ENCODE peak calls at places on chromosomes 1 and 21, in five cellular contexts. Z, X, G, B and W are unnamed samples.

GRCh38 chr1:174224641-174225040 is 65.3 kb downstream of the RABGAP1L start:
- DNase-seq in Z (no peak), X (no peak), G (no peak), B (no peak), W (no peak)

GRCh38 chr1:85464497-85465098 is 361 bp downstream of the DDAH1 start:
- DNase-seq in Z (peak; percentile 52), X (no peak), G (peak; percentile 57), B (peak; percentile 80), W (peak; percentile 41)

GRCh38 chr1:28506907-28507246 is 1.0 kb downstream of the RCC1 start:
- DNase-seq in Z (no peak), X (no peak), G (no peak), B (no peak), W (no peak)

GRCh38 chr1:32801096-32801713 is 16.0 kb downstream of the YARS1 start:
- DNase-seq in Z (peak; percentile 88), X (no peak), G (no peak), B (no peak), W (peak; percentile 70)

GRCh38 chr1:61687901-61688300 is 37.0 kb downstream of the TM2D1 start:
- DNase-seq in Z (peak; percentile 47), X (no peak), G (no peak), B (no peak), W (peak; percentile 78)

GRCh38 chr1:25774921-25775774 is 24.8 kb upstream of the SELENON start:
- DNase-seq in Z (no peak), X (no peak), G (no peak), B (no peak), W (no peak)

GRCh38 chr1:152169356-152170025 is 10.5 kb upstream of the RPTN start:
- DNase-seq in Z (no peak), X (no peak), G (no peak), B (no peak), W (no peak)

GRCh38 chr1:165826565-165826964 is 849 bp upstream of the UCK2 start:
- DNase-seq in Z (no peak), X (no peak), G (no peak), B (no peak), W (no peak)

GRCh38 chr21:16420086-16420724 is 690.4 kb downstream of the USP25 start:
- DNase-seq in Z (peak; percentile 62), X (no peak), G (peak; percentile 42), B (peak; percentile 62), W (peak; percentile 78)

GRCh38 chr1:51729156-51729823 is 112.4 kb downstream of the OSBPL9 start:
- DNase-seq in Z (peak; percentile 95), X (peak; percentile 61), G (peak; percentile 97), B (peak; percentile 99), W (peak; percentile 96)

GRCh38 chr1:93615201-93616150 is 66.2 kb downstream of the BCAR3 start:
- DNase-seq in Z (peak; percentile 78), X (peak; percentile 53), G (no peak), B (no peak), W (peak; percentile 78)

GRCh38 chr1:116755681-116756080 is 1.5 kb downstream of the CD2 start:
- DNase-seq in Z (no peak), X (no peak), G (no peak), B (no peak), W (no peak)

GRCh38 chr1:175218786-175219447 is 26.3 kb upstream of the KIAA0040 start:
- DNase-seq in Z (peak; percentile 64), X (no peak), G (no peak), B (no peak), W (peak; percentile 73)

GRCh38 chr1:16073490-16074104 is at the start of gene FAM131C:
- DNase-seq in Z (no peak), X (no peak), G (peak; percentile 57), B (peak; percentile 55), W (peak; percentile 37)

GRCh38 chr1:103561612-103562395 is 9.6 kb upstream of the AMY2B start:
- DNase-seq in Z (no peak), X (no peak), G (no peak), B (no peak), W (no peak)

GRCh38 chr1:188499690-188500089 is 1670.9 kb downstream of the PLA2G4A start:
- DNase-seq in Z (no peak), X (no peak), G (no peak), B (no peak), W (peak; percentile 11)

GRCh38 chr1:102178483-102178882 is 181.8 kb upstream of the OLFM3 start:
- DNase-seq in Z (no peak), X (no peak), G (no peak), B (no peak), W (no peak)

GRCh38 chr1:102172200-102172599 is 175.5 kb upstream of the OLFM3 start:
- DNase-seq in Z (no peak), X (no peak), G (no peak), B (no peak), W (no peak)

GRCh38 chr1:102174259-102174863 is 177.6 kb upstream of the OLFM3 start:
- DNase-seq in Z (peak; percentile 13), X (no peak), G (no peak), B (peak; percentile 7), W (peak; percentile 33)
- TF ChIP-seq CTCF in Z (peak; percentile 62), X (peak; percentile 31), G (no peak), B (no peak), W (peak; percentile 55)

DNA sequence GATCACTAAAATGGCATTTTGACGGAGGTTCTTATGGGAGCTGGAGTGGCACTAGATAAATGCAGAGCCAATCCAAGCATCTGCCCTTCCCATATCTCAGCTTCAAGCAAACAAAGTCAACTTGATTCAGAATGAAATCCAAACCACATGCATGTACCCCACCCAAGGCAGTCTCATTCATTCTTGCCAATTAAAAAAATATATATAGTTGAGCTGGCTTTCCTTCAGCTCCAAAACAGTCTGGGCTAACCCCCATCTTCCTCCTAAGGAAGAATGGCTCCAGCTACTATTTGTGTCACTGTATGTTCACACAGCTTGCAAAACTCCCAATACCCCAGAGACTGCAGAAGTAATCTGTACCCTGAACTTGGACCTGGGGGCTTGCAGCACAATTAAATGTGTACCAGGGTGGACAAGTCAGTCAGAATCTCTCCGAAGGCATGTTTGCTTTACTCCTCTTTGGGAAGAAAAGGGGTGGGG is 35.5 kb downstream of the GPR3 start:
- DNase-seq in Z (no peak), X (no peak), G (no peak), B (no peak), W (no peak)
- H3K4me3 ChIP-seq in Z (no peak overlapping the region), X (no peak overlapping the region), G (no peak overlapping the region), B (no peak overlapping the region), W (no peak overlapping the region)

DNA sequence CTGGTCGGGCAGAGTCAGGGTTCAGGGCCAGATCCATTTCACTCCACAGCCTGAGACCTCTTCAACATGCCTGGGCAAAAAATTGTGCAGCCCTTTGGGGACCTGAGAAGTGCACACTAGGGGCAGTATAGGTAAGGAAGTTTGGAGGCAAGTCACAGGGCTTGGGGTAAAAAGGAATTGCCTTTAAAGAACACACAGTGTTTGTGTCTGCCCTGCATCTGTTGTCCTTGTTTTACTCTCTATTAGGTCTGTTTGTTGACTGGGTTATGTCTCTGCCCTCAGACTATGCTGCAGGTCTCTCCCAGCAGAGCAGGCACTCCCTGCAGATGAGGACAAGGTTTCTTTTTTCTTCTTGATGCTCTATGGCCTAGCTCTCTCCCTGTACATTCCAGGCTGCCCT is 22.0 kb downstream of the LDLRAD2 start:
- DNase-seq in Z (no peak), X (no peak), G (no peak), B (no peak), W (peak; percentile 14)
- TF ChIP-seq CTCF in Z (no peak), X (no peak), G (no peak), B (no peak), W (no peak)

DNA sequence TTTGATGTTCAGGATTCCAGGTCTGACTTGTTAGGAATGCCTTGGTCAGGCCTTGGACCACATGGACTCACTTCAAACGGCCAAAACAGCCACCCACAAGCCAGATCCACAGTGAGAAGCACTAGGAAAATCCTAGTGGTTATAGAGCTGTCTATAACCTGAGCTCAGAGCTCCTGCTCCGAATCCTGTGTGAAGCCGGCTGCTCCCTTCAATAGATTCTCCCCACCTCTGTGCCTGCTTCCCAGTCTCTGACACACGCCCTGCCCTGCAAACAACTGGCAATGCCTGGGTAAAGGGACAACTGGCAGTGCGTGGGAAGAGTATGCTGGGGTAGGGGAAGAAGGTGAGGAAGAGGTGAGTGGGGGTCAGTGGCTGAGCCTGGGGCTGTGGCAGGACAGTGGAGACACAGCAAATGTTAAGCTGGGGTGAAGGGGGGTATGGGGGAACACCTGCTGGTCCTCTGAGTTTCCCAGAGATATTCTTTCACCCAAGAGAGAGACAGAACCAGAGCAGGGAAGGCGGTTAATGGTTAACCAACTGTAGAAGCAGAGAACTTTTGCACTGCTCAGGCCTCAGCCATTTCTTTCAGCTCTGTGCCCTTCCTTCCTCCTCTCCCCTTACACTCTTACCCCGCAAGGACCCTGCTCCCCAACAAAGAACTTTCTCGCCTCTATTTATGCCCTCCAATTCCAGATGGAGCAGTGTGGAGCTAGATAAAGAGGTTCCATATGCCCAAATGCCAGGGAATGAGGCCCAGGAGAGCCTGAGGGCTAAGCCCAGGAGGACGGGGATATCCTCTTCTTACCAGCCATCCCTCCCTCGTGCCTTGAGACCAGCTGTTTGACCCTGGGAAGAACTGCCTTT is 4.4 kb downstream of the PLXNA2 start:
- DNase-seq in Z (no peak), X (no peak), G (no peak), B (peak; percentile 77), W (no peak)
- H3K4me3 ChIP-seq in Z (no peak overlapping the region), X (no peak overlapping the region), G (no peak overlapping the region), B (no peak overlapping the region), W (no peak overlapping the region)

DNA sequence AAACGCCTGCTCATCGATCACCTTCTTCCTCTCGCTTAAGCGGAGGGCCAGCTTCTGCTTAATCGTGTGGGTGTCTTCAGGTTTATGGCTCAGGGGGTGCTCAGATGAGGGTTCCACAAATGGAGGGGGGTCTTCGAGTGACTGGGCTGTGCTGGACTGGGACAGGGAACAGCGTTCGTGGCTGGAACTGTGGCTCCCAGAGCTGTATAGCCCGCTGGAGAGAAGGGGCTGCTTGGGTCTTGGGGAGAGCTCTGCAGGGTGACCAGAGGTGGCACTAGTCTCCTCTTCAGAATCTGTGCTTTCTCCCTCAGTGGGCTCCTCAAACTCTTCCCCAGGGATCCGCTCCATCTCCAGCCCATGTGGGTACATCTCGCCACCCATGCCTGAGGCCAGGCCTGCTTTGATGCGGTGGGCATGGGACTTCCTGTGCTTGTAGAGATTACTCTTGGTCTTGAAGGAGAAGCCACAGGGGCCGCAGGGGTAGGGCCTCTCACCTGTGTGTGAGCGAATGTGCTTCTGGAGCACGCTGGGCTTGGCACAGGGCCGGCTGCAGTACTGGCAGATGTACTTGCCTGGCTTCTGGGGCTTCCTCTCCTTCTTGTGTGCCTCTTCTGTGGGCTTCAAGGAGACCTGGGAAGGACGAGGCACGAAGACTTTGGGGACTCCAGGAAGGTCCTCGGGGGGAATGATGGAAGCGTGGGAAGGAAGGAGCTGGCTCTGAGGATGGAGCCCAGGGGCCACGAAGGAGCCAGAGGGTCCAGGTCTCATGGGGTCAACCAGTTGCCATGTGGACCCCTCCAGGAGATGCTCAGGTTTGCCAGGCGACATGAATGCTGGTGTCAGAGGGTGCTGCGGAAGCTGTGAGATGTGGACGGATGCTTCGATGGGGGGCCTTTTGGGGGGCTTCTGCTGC is 99.4 kb upstream of the EDN2 start:
- DNase-seq in Z (no peak), X (no peak), G (no peak), B (no peak), W (no peak)
- TF ChIP-seq CTCF in Z (no peak), X (no peak), G (no peak), B (no peak), W (no peak)

GRCh38 chr1:203291201-203292096 is 13.9 kb upstream of the BTG2 start:
- DNase-seq in Z (no peak), X (no peak), G (no peak), B (peak; percentile 64), W (no peak)
- H3K4me3 ChIP-seq in Z (no peak overlapping the region), X (no peak overlapping the region), G (no peak overlapping the region), B (no peak overlapping the region), W (no peak overlapping the region)